ENCODE peak calls at places on chromosomes 5 and 9, in six cellular contexts. F is M059J; K is amniotic epithelial cell; D is stimulated activated CD4-positive, alpha-beta T cell treated with anti-CD3 and anti-CD28 coated beads, Interleukin-1b, Interleukin-23, amount 100 ng/mL, for 24 hours; U is stromal cell of bone marrow; T is GM10248. R is an unnamed sample.

GRCh38 chr5:14444988-14445387 is 136.6 kb upstream of the OTULINL start:
- DNase-seq in F (peak), K (no peak), D (no peak), U (no peak), T (no peak), R (no peak)

GRCh38 chr9:105329729-105330082 is 85.3 kb downstream of the SLC44A1 start:
- DNase-seq in F (no peak), K (peak), D (no peak), U (no peak), T (no peak), R (no peak)

GRCh38 chr5:175394601-175395000 is 49.4 kb downstream of the DRD1 start:
- DNase-seq in F (peak), K (no peak), D (no peak), U (no peak), T (no peak), R (no peak)

GRCh38 chr5:16664368-16664767 is 47.6 kb upstream of the RETREG1 start:
- DNase-seq in F (no peak), K (no peak), D (no peak), U (no peak), T (no peak), R (no peak)

GRCh38 chr5:14400611-14401010 is 181.0 kb upstream of the OTULINL start:
- DNase-seq in F (no peak), K (no peak), D (no peak), U (no peak), T (no peak), R (no peak)

GRCh38 chr5:137575847-137576246 is 76.7 kb upstream of the SPOCK1 start:
- DNase-seq in F (peak), K (no peak), D (no peak), U (no peak), T (no peak), R (no peak)

GRCh38 chr5:169923988-169924387 is 56.3 kb downstream of the INSYN2B start:
- DNase-seq in F (no peak), K (no peak), D (no peak), U (no peak), T (peak), R (no peak)

GRCh38 chr9:76372345-76372744 is 21.9 kb downstream of the RFK start:
- DNase-seq in F (no peak), K (no peak), D (no peak), U (no peak), T (no peak), R (no peak)

GRCh38 chr9:15697459-15697858 is 144.6 kb downstream of the CCDC171 start:
- DNase-seq in F (peak), K (peak), D (peak), U (peak), T (no peak), R (no peak)

GRCh38 chr9:20989923-20990341 is 41.5 kb downstream of the HACD4 start:
- DNase-seq in F (peak), K (no peak), D (no peak), U (no peak), T (no peak), R (no peak)

GRCh38 chr5:38423536-38424178 is 132.8 kb downstream of the LIFR start:
- DNase-seq in F (no peak), K (no peak), D (no peak), U (no peak), T (no peak), R (no peak)

GRCh38 chr5:69308046-69308553 is 24.5 kb downstream of the CCDC125 start:
- DNase-seq in F (no peak), K (no peak), D (no peak), U (no peak), T (no peak), R (no peak)

GRCh38 chr9:128899566-128900322 is 17.8 kb downstream of the LRRC8A start:
- DNase-seq in F (peak), K (no peak), D (no peak), U (no peak), T (peak), R (no peak)

GRCh38 chr5:107373511-107374263 is 297.1 kb downstream of the EFNA5 start:
- DNase-seq in F (no peak), K (no peak), D (no peak), U (no peak), T (no peak), R (no peak)

GRCh38 chr9:131809941-131810344 is 70.1 kb upstream of the RAPGEF1 start:
- DNase-seq in F (peak), K (no peak), D (no peak), U (peak), T (no peak), R (no peak)

GRCh38 chr9:120894404-120895226 is 17.6 kb upstream of the PHF19 start:
- DNase-seq in F (no peak), K (no peak), D (no peak), U (no peak), T (no peak), R (no peak)

GRCh38 chr5:148957591-148958202 is 105.2 kb downstream of the SH3TC2 start:
- DNase-seq in F (peak), K (no peak), D (peak), U (no peak), T (peak), R (no peak)

GRCh38 chr9:127049044-127049443 is 73.4 kb downstream of the ANGPTL2 start:
- DNase-seq in F (peak), K (peak), D (no peak), U (peak), T (no peak), R (peak)

GRCh38 chr9:1171541-1171940 is 121.4 kb downstream of the DMRT2 start:
- DNase-seq in F (no peak), K (no peak), D (no peak), U (no peak), T (no peak), R (no peak)

GRCh38 chr5:24135536-24135935 is 509.2 kb downstream of the CDH10 start:
- DNase-seq in F (no peak), K (no peak), D (no peak), U (no peak), T (no peak), R (no peak)

GRCh38 chr9:121350993-121351561 is 19.0 kb downstream of the STOM start:
- DNase-seq in F (peak), K (peak), D (no peak), U (peak), T (no peak), R (no peak)

GRCh38 chr5:41575110-41575779 is 64.8 kb upstream of the PLCXD3 start:
- DNase-seq in F (no peak), K (no peak), D (no peak), U (no peak), T (no peak), R (no peak)

GRCh38 chr9:29144476-29144875 is 1571.2 kb upstream of the C9orf72 start:
- DNase-seq in F (peak), K (peak), D (no peak), U (no peak), T (no peak), R (no peak)

GRCh38 chr5:93510626-93511420 is 70.2 kb downstream of the NR2F1-AS1 start:
- DNase-seq in F (no peak), K (no peak), D (no peak), U (no peak), T (no peak), R (no peak)

GRCh38 chr9:121945281-121945680 is 147.8 kb downstream of the TTLL11 start:
- DNase-seq in F (peak), K (no peak), D (no peak), U (no peak), T (no peak), R (no peak)

GRCh38 chr5:86951761-86952160 is 315.9 kb upstream of the RASA1 start:
- DNase-seq in F (no peak), K (no peak), D (no peak), U (no peak), T (no peak), R (no peak)